ENCODE peak calls at places on chromosomes 7 and 10, in ten cellular contexts. One of them, this sample, is unnamed.

GRCh38 chr10:90779573-90779972 is 78.3 kb downstream of the HTR7 start:
- DNase-seq in IMR-90: peak
- DNase-seq in prostate gland: no peak
- DNase-seq in right lobe of liver: no peak
- DNase-seq in tibial artery: no peak
- DNase-seq in H9: no peak
- DNase-seq in PC-3: peak
- DNase-seq in ovary: no peak
- DNase-seq in CD8-positive, alpha-beta T cell: no peak
- DNase-seq in CD4-positive, alpha-beta T cell: no peak
- DNase-seq in this sample: peak

GRCh38 chr10:42551582-42552187 is 86.7 kb downstream of the ZNF33B start:
- DNase-seq in IMR-90: no peak
- DNase-seq in prostate gland: no peak
- DNase-seq in right lobe of liver: no peak
- DNase-seq in tibial artery: no peak
- DNase-seq in H9: no peak
- DNase-seq in PC-3: no peak
- DNase-seq in ovary: no peak
- DNase-seq in CD8-positive, alpha-beta T cell: no peak
- DNase-seq in CD4-positive, alpha-beta T cell: no peak
- DNase-seq in this sample: no peak

GRCh38 chr10:4131407-4132215 is 346.6 kb upstream of the KLF6 start:
- DNase-seq in IMR-90: peak
- DNase-seq in prostate gland: no peak
- DNase-seq in right lobe of liver: no peak
- DNase-seq in tibial artery: no peak
- DNase-seq in H9: no peak
- DNase-seq in PC-3: peak
- DNase-seq in ovary: no peak
- DNase-seq in CD8-positive, alpha-beta T cell: no peak
- DNase-seq in CD4-positive, alpha-beta T cell: no peak
- DNase-seq in this sample: peak

GRCh38 chr10:124000792-124001201 is 92.6 kb downstream of the CHST15 start:
- DNase-seq in IMR-90: no peak
- DNase-seq in prostate gland: no peak
- DNase-seq in right lobe of liver: no peak
- DNase-seq in tibial artery: peak
- DNase-seq in H9: no peak
- DNase-seq in PC-3: peak
- DNase-seq in ovary: peak
- DNase-seq in CD8-positive, alpha-beta T cell: no peak
- DNase-seq in CD4-positive, alpha-beta T cell: no peak
- DNase-seq in this sample: no peak

GRCh38 chr7:158424531-158424930 is 163.1 kb downstream of the PTPRN2 start:
- DNase-seq in IMR-90: no peak
- DNase-seq in prostate gland: no peak
- DNase-seq in right lobe of liver: no peak
- DNase-seq in tibial artery: peak
- DNase-seq in H9: no peak
- DNase-seq in PC-3: no peak
- DNase-seq in ovary: no peak
- DNase-seq in CD8-positive, alpha-beta T cell: no peak
- DNase-seq in CD4-positive, alpha-beta T cell: no peak
- DNase-seq in this sample: no peak

GRCh38 chr10:64286533-64286932 is 765.3 kb downstream of the REEP3 start:
- DNase-seq in IMR-90: no peak
- DNase-seq in prostate gland: no peak
- DNase-seq in right lobe of liver: no peak
- DNase-seq in tibial artery: no peak
- DNase-seq in H9: no peak
- DNase-seq in PC-3: peak
- DNase-seq in ovary: no peak
- DNase-seq in CD8-positive, alpha-beta T cell: no peak
- DNase-seq in CD4-positive, alpha-beta T cell: no peak
- DNase-seq in this sample: no peak

GRCh38 chr10:5573968-5574641 is 49.3 kb downstream of the CALML3 start:
- DNase-seq in IMR-90: peak
- DNase-seq in prostate gland: peak
- DNase-seq in right lobe of liver: no peak
- DNase-seq in tibial artery: peak
- DNase-seq in H9: no peak
- DNase-seq in PC-3: no peak
- DNase-seq in ovary: no peak
- DNase-seq in CD8-positive, alpha-beta T cell: no peak
- DNase-seq in CD4-positive, alpha-beta T cell: no peak
- DNase-seq in this sample: no peak

GRCh38 chr7:43753401-43753800 is 5.1 kb upstream of the BLVRA start:
- DNase-seq in IMR-90: no peak
- DNase-seq in prostate gland: no peak
- DNase-seq in right lobe of liver: no peak
- DNase-seq in tibial artery: no peak
- DNase-seq in H9: no peak
- DNase-seq in PC-3: no peak
- DNase-seq in ovary: no peak
- DNase-seq in CD8-positive, alpha-beta T cell: no peak
- DNase-seq in CD4-positive, alpha-beta T cell: no peak
- DNase-seq in this sample: no peak

GRCh38 chr7:151631968-151632749 is 112.5 kb upstream of the RHEB start:
- DNase-seq in IMR-90: peak
- DNase-seq in prostate gland: peak
- DNase-seq in right lobe of liver: peak
- DNase-seq in tibial artery: peak
- DNase-seq in H9: peak
- DNase-seq in PC-3: peak
- DNase-seq in ovary: peak
- DNase-seq in CD8-positive, alpha-beta T cell: peak
- DNase-seq in CD4-positive, alpha-beta T cell: peak
- DNase-seq in this sample: peak

GRCh38 chr10:22810643-22811254 is 96.4 kb upstream of the PIP4K2A start:
- DNase-seq in IMR-90: no peak
- DNase-seq in prostate gland: no peak
- DNase-seq in right lobe of liver: no peak
- DNase-seq in tibial artery: no peak
- DNase-seq in H9: peak
- DNase-seq in PC-3: peak
- DNase-seq in ovary: no peak
- DNase-seq in CD8-positive, alpha-beta T cell: no peak
- DNase-seq in CD4-positive, alpha-beta T cell: no peak
- DNase-seq in this sample: no peak

GRCh38 chr7:29987821-29988317 is 1.7 kb downstream of the SCRN1 start:
- DNase-seq in IMR-90: peak
- DNase-seq in prostate gland: no peak
- DNase-seq in right lobe of liver: no peak
- DNase-seq in tibial artery: no peak
- DNase-seq in H9: no peak
- DNase-seq in PC-3: peak
- DNase-seq in ovary: no peak
- DNase-seq in CD8-positive, alpha-beta T cell: no peak
- DNase-seq in CD4-positive, alpha-beta T cell: no peak
- DNase-seq in this sample: peak

GRCh38 chr7:5370454-5371353 is 52.9 kb downstream of the TNRC18 start:
- DNase-seq in IMR-90: no peak
- DNase-seq in prostate gland: no peak
- DNase-seq in right lobe of liver: no peak
- DNase-seq in tibial artery: no peak
- DNase-seq in H9: no peak
- DNase-seq in PC-3: no peak
- DNase-seq in ovary: no peak
- DNase-seq in CD8-positive, alpha-beta T cell: no peak
- DNase-seq in CD4-positive, alpha-beta T cell: no peak
- DNase-seq in this sample: no peak

GRCh38 chr10:124248056-124248455 is 154.7 kb upstream of the CHST15 start:
- DNase-seq in IMR-90: no peak
- DNase-seq in prostate gland: no peak
- DNase-seq in right lobe of liver: no peak
- DNase-seq in tibial artery: peak
- DNase-seq in H9: no peak
- DNase-seq in PC-3: no peak
- DNase-seq in ovary: no peak
- DNase-seq in CD8-positive, alpha-beta T cell: no peak
- DNase-seq in CD4-positive, alpha-beta T cell: no peak
- DNase-seq in this sample: no peak

GRCh38 chr7:41045556-41046123 is 657.2 kb downstream of the INHBA start:
- DNase-seq in IMR-90: no peak
- DNase-seq in prostate gland: peak
- DNase-seq in right lobe of liver: peak
- DNase-seq in tibial artery: no peak
- DNase-seq in H9: peak
- DNase-seq in PC-3: peak
- DNase-seq in ovary: no peak
- DNase-seq in CD8-positive, alpha-beta T cell: no peak
- DNase-seq in CD4-positive, alpha-beta T cell: no peak
- DNase-seq in this sample: peak

GRCh38 chr7:92808006-92808405 is 28.4 kb downstream of the CDK6 start:
- DNase-seq in IMR-90: peak
- DNase-seq in prostate gland: no peak
- DNase-seq in right lobe of liver: no peak
- DNase-seq in tibial artery: no peak
- DNase-seq in H9: no peak
- DNase-seq in PC-3: no peak
- DNase-seq in ovary: no peak
- DNase-seq in CD8-positive, alpha-beta T cell: no peak
- DNase-seq in CD4-positive, alpha-beta T cell: no peak
- DNase-seq in this sample: no peak

GRCh38 chr10:104340099-104340594 is 1.9 kb upstream of the ITPRIP start:
- DNase-seq in IMR-90: no peak
- DNase-seq in prostate gland: no peak
- DNase-seq in right lobe of liver: no peak
- DNase-seq in tibial artery: no peak
- DNase-seq in H9: no peak
- DNase-seq in PC-3: no peak
- DNase-seq in ovary: peak
- DNase-seq in CD8-positive, alpha-beta T cell: no peak
- DNase-seq in CD4-positive, alpha-beta T cell: no peak
- DNase-seq in this sample: no peak
- H3K27ac ChIP-seq in IMR-90: no peak
- H3K27ac ChIP-seq in prostate gland: peak
- H3K27ac ChIP-seq in right lobe of liver: peak
- H3K27ac ChIP-seq in tibial artery: peak
- H3K27ac ChIP-seq in H9: no peak
- H3K27ac ChIP-seq in PC-3: no peak
- H3K27ac ChIP-seq in ovary: peak
- H3K27ac ChIP-seq in CD8-positive, alpha-beta T cell: no peak
- H3K27ac ChIP-seq in CD4-positive, alpha-beta T cell: no peak
- H3K27ac ChIP-seq in this sample: peak

DNA sequence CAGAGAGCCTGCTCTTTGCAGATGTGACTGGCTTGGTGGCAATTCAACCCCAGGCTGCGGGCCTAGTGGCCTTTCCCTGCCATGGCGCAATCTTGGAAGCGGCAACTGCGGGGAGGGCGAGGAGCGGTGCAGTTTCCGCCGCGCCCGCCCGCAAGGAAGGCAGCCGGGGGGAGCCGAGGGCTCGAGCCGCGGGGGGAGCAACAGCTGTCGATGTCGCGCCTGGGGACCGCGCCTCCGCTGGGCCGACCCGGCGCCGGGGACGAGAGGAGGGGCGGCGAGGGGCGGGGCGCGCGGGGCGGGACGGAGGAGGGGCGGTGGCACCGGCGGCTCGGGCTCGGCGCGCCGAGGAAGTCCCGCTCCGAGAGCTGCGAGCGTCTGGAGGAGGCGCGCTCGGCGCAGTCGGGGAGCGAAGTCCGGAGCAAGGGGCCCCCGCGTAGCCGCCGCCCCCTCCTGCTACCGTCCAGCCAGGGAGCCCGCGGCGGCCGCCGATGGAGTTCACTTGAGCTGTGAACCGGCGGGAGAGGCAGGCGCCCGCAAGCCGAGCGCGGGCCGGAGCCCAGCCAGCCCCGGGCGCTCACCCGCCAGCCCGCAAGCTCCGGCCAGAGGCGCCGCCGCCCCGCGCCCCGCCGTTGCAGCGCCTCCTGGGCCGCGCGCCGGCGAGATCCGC is 438.1 kb upstream of the GALNT17 start:
- DNase-seq in IMR-90: peak
- DNase-seq in prostate gland: peak
- DNase-seq in right lobe of liver: peak
- DNase-seq in tibial artery: peak
- DNase-seq in H9: peak
- DNase-seq in PC-3: no peak
- DNase-seq in ovary: peak
- DNase-seq in CD8-positive, alpha-beta T cell: peak
- DNase-seq in CD4-positive, alpha-beta T cell: peak
- DNase-seq in this sample: peak
- TF ChIP-seq CTCF in IMR-90: no peak
- TF ChIP-seq CTCF in prostate gland: peak
- TF ChIP-seq CTCF in right lobe of liver: no peak
- TF ChIP-seq CTCF in tibial artery: peak
- TF ChIP-seq CTCF in H9: peak
- TF ChIP-seq CTCF in PC-3: no peak
- TF ChIP-seq CTCF in ovary: peak
- TF ChIP-seq CTCF in CD8-positive, alpha-beta T cell: no peak
- TF ChIP-seq CTCF in CD4-positive, alpha-beta T cell: no peak
- TF ChIP-seq CTCF in this sample: no peak

GRCh38 chr10:13806419-13806818 is 219.7 kb downstream of the PRPF18 start:
- DNase-seq in IMR-90: no peak
- DNase-seq in prostate gland: no peak
- DNase-seq in right lobe of liver: no peak
- DNase-seq in tibial artery: no peak
- DNase-seq in H9: no peak
- DNase-seq in PC-3: no peak
- DNase-seq in ovary: no peak
- DNase-seq in CD8-positive, alpha-beta T cell: no peak
- DNase-seq in CD4-positive, alpha-beta T cell: no peak
- DNase-seq in this sample: no peak
- H3K27ac ChIP-seq in IMR-90: no peak
- H3K27ac ChIP-seq in prostate gland: no peak
- H3K27ac ChIP-seq in right lobe of liver: no peak
- H3K27ac ChIP-seq in tibial artery: no peak
- H3K27ac ChIP-seq in H9: no peak
- H3K27ac ChIP-seq in PC-3: no peak
- H3K27ac ChIP-seq in ovary: no peak
- H3K27ac ChIP-seq in CD8-positive, alpha-beta T cell: no peak
- H3K27ac ChIP-seq in CD4-positive, alpha-beta T cell: no peak
- H3K27ac ChIP-seq in this sample: no peak

GRCh38 chr7:69211336-69211735 is 386.9 kb upstream of the AUTS2 start:
- DNase-seq in IMR-90: no peak
- DNase-seq in prostate gland: no peak
- DNase-seq in right lobe of liver: no peak
- DNase-seq in tibial artery: no peak
- DNase-seq in H9: no peak
- DNase-seq in PC-3: no peak
- DNase-seq in ovary: no peak
- DNase-seq in CD8-positive, alpha-beta T cell: no peak
- DNase-seq in CD4-positive, alpha-beta T cell: no peak
- DNase-seq in this sample: no peak

GRCh38 chr7:69213882-69214281 is 384.4 kb upstream of the AUTS2 start:
- DNase-seq in IMR-90: no peak
- DNase-seq in prostate gland: no peak
- DNase-seq in right lobe of liver: no peak
- DNase-seq in tibial artery: no peak
- DNase-seq in H9: no peak
- DNase-seq in PC-3: no peak
- DNase-seq in ovary: no peak
- DNase-seq in CD8-positive, alpha-beta T cell: no peak
- DNase-seq in CD4-positive, alpha-beta T cell: no peak
- DNase-seq in this sample: no peak

GRCh38 chr7:69208848-69209247 is 389.4 kb upstream of the AUTS2 start:
- DNase-seq in IMR-90: no peak
- DNase-seq in prostate gland: no peak
- DNase-seq in right lobe of liver: no peak
- DNase-seq in tibial artery: no peak
- DNase-seq in H9: no peak
- DNase-seq in PC-3: no peak
- DNase-seq in ovary: no peak
- DNase-seq in CD8-positive, alpha-beta T cell: no peak
- DNase-seq in CD4-positive, alpha-beta T cell: no peak
- DNase-seq in this sample: no peak

GRCh38 chr7:69211739-69212138 is 386.5 kb upstream of the AUTS2 start:
- DNase-seq in IMR-90: no peak
- DNase-seq in prostate gland: no peak
- DNase-seq in right lobe of liver: no peak
- DNase-seq in tibial artery: no peak
- DNase-seq in H9: peak
- DNase-seq in PC-3: no peak
- DNase-seq in ovary: no peak
- DNase-seq in CD8-positive, alpha-beta T cell: no peak
- DNase-seq in CD4-positive, alpha-beta T cell: no peak
- DNase-seq in this sample: no peak
- TF ChIP-seq CTCF in IMR-90: no peak
- TF ChIP-seq CTCF in prostate gland: no peak
- TF ChIP-seq CTCF in right lobe of liver: no peak
- TF ChIP-seq CTCF in tibial artery: no peak
- TF ChIP-seq CTCF in H9: peak
- TF ChIP-seq CTCF in PC-3: no peak
- TF ChIP-seq CTCF in ovary: no peak
- TF ChIP-seq CTCF in CD8-positive, alpha-beta T cell: no peak
- TF ChIP-seq CTCF in CD4-positive, alpha-beta T cell: no peak
- TF ChIP-seq CTCF in this sample: no peak

This sample was measured in RWPE1.